ENCODE peak calls at places on chromosomes 7 and 10, in four cellular contexts. K, G, A and D are unnamed samples.

GRCh38 chr10:85645097-85645496 is 721.5 kb downstream of the GRID1 start:
- DNase-seq in A (no peak), G (no peak), K (no peak), D (no peak)

GRCh38 chr7:43198599-43199090 is 86.2 kb downstream of the HECW1 start:
- DNase-seq in G (no peak), K (no peak), A (no peak), D (no peak)

GRCh38 chr7:16083931-16084330 is 337.4 kb downstream of the CRPPA start:
- DNase-seq in G (no peak), K (no peak), A (no peak), D (no peak)

GRCh38 chr10:58350619-58351323 is 16.0 kb downstream of the UBE2D1 start:
- DNase-seq in G (no peak), K (no peak), A (no peak), D (no peak)

GRCh38 chr10:14254368-14254767 is 76.4 kb downstream of the FRMD4A start:
- DNase-seq in A (no peak), G (no peak), K (no peak), D (no peak)

GRCh38 chr10:75245354-75246001 is 9.7 kb upstream of the COMTD1 start:
- DNase-seq in K (no peak), G (no peak), A (no peak), D (no peak)

GRCh38 chr7:84294907-84295455 is 100.4 kb upstream of the SEMA3A start:
- DNase-seq in G (no peak), A (no peak), K (no peak), D (no peak)

GRCh38 chr7:28181921-28182517 is 1.4 kb upstream of the JAZF1 start:
- DNase-seq in K (no peak), G (no peak), A (no peak), D (no peak)

GRCh38 chr7:27168265-27168947 is 3.1 kb upstream of the HOXA9 start:
- DNase-seq in A (no peak), G (no peak), K (no peak), D (peak)

GRCh38 chr10:131114846-131115245 is 196.7 kb downstream of the TCERG1L start:
- DNase-seq in K (no peak), G (no peak), A (no peak), D (no peak)

GRCh38 chr7:64463636-64464375 is 99.1 kb downstream of the ZNF680 start:
- DNase-seq in K (peak), G (peak), A (no peak), D (peak)

GRCh38 chr7:44439933-44440332 is 50.5 kb downstream of the NUDCD3 start:
- DNase-seq in A (no peak), K (no peak), G (no peak), D (no peak)

GRCh38 chr7:82572195-82572880 is 128.8 kb upstream of the CACNA2D1 start:
- DNase-seq in A (peak), K (peak), G (peak), D (peak)